ENCODE peak calls at places on chromosomes 5 and 9, in ten cellular contexts. Y is IMR-90; P is tibial artery; T is MM.1S; R is PC-3; D is K562; W is CD8-positive, alpha-beta T cell; H is kidney; E is pancreas; X is cardiac muscle cell. F is an unnamed sample. For H3K4me1, the result is how much of the 10 kb centered on the place peaks cover.

GRCh38 chr9:81833563-81834345 is 94.5 kb upstream of the SPATA31D4 start:
- DNase-seq in Y (peak), P (no peak), T (no peak), R (no peak), D (no peak), W (no peak), H (no peak), E (no peak), X (no peak), F (no peak)

GRCh38 chr5:114176356-114176755 is 185.5 kb upstream of the KCNN2 start:
- DNase-seq in Y (peak), P (no peak), T (no peak), R (peak), D (no peak), W (no peak), H (no peak), E (no peak), X (peak), F (no peak)

GRCh38 chr5:132365213-132365612 is 4.3 kb upstream of the SLC22A5 start:
- DNase-seq in Y (peak), P (no peak), T (no peak), R (peak), D (peak), W (no peak), H (no peak), E (no peak), X (peak), F (no peak)

GRCh38 chr5:159262859-159263568 is at the start of gene UBLCP1:
- DNase-seq in Y (peak), P (peak), T (peak), R (peak), D (peak), W (peak), H (peak), E (peak), X (peak), F (peak)

GRCh38 chr5:172095368-172095960 is 89.0 kb upstream of the FBXW11 start:
- DNase-seq in Y (no peak), P (peak), T (no peak), R (no peak), D (no peak), W (no peak), H (no peak), E (no peak), X (no peak), F (no peak)

GRCh38 chr5:96219580-96220281 is 213.3 kb downstream of the PCSK1 start:
- DNase-seq in Y (peak), P (no peak), T (no peak), R (peak), D (no peak), W (no peak), H (no peak), E (no peak), X (peak), F (no peak)

GRCh38 chr9:129262261-129262660 is 84.2 kb upstream of the IER5L start:
- DNase-seq in Y (no peak), P (no peak), T (no peak), R (no peak), D (no peak), W (no peak), H (peak), E (no peak), X (no peak), F (peak)

GRCh38 chr5:75523275-75523674 is 11.6 kb downstream of the POLK start:
- DNase-seq in Y (no peak), P (no peak), T (no peak), R (peak), D (no peak), W (no peak), H (no peak), E (no peak), X (no peak), F (no peak)

GRCh38 chr9:20593551-20593950 is 28.7 kb downstream of the MLLT3 start:
- DNase-seq in Y (peak), P (no peak), T (no peak), R (no peak), D (no peak), W (no peak), H (no peak), E (no peak), X (peak), F (no peak)

GRCh38 chr5:95910521-95910920 is 51.1 kb downstream of the ELL2 start:
- DNase-seq in Y (no peak), P (no peak), T (no peak), R (no peak), D (no peak), W (no peak), H (no peak), E (no peak), X (no peak), F (no peak)

GRCh38 chr5:53475320-53475719 is 5.1 kb upstream of the FST start:
- DNase-seq in Y (no peak), P (no peak), T (no peak), R (no peak), D (no peak), W (no peak), H (no peak), E (no peak), X (no peak), F (no peak)

GRCh38 chr5:53478411-53479044 is 1.9 kb upstream of the FST start:
- DNase-seq in Y (peak), P (peak), T (peak), R (peak), D (peak), W (no peak), H (peak), E (no peak), X (peak), F (peak)

GRCh38 chr5:53476531-53477480 is 3.6 kb upstream of the FST start:
- DNase-seq in Y (no peak), P (no peak), T (no peak), R (no peak), D (no peak), W (no peak), H (no peak), E (no peak), X (no peak), F (no peak)

GRCh38 chr5:53473644-53474043 is 6.8 kb upstream of the FST start:
- DNase-seq in Y (no peak), P (no peak), T (no peak), R (no peak), D (no peak), W (no peak), H (no peak), E (no peak), X (no peak), F (no peak)

GRCh38 chr5:53476019-53476418 is 4.4 kb upstream of the FST start:
- DNase-seq in Y (no peak), P (no peak), T (no peak), R (no peak), D (no peak), W (no peak), H (no peak), E (no peak), X (no peak), F (no peak)
- H3K4me1 ChIP-seq in Y (under half), P (under half), T (under half), R (half or more), D (under half), W (under half), H (under half), E (under half), X (under half), F (under half)

GRCh38 chr5:138932171-138932810 is 57.2 kb upstream of the LRRTM2 start:
- DNase-seq in Y (no peak), P (no peak), T (no peak), R (no peak), D (no peak), W (no peak), H (peak), E (no peak), X (no peak), F (no peak)
- TF ChIP-seq CTCF in Y (no peak), P (no peak), T (no peak), R (no peak), D (peak), W (no peak), H (peak), E (no peak), X (no peak), F (no peak)

GRCh38 chr9:99235874-99236627 is 14.0 kb downstream of the SEC61B start:
- DNase-seq in Y (no peak), P (no peak), T (peak), R (no peak), D (no peak), W (no peak), H (no peak), E (no peak), X (no peak), F (no peak)
- H3K4me3 ChIP-seq in Y (no peak), P (no peak), T (no peak), R (no peak), D (no peak), W (no peak), H (no peak), E (no peak), X (no peak), F (no peak)

GRCh38 chr5:127596501-127596900 is 52.4 kb upstream of the CTXN3 start:
- DNase-seq in Y (no peak), P (no peak), T (no peak), R (no peak), D (no peak), W (no peak), H (no peak), E (no peak), X (no peak), F (no peak)

GRCh38 chr5:127601111-127601510 is 47.8 kb upstream of the CTXN3 start:
- DNase-seq in Y (no peak), P (no peak), T (no peak), R (no peak), D (no peak), W (no peak), H (no peak), E (no peak), X (no peak), F (no peak)

GRCh38 chr5:127601601-127602000 is 47.3 kb upstream of the CTXN3 start:
- DNase-seq in Y (no peak), P (no peak), T (no peak), R (no peak), D (no peak), W (no peak), H (no peak), E (no peak), X (no peak), F (no peak)

GRCh38 chr5:127599847-127600246 is 49.0 kb upstream of the CTXN3 start:
- DNase-seq in Y (no peak), P (no peak), T (no peak), R (no peak), D (no peak), W (no peak), H (no peak), E (no peak), X (no peak), F (no peak)

GRCh38 chr5:127599321-127599720 is 49.6 kb upstream of the CTXN3 start:
- DNase-seq in Y (no peak), P (no peak), T (no peak), R (no peak), D (no peak), W (no peak), H (no peak), E (no peak), X (no peak), F (no peak)
- H3K4me1 ChIP-seq in Y (under half), P (under half), T (under half), R (under half), D (under half), W (under half), H (under half), E (under half), X (under half), F (under half)